ENCODE peak calls at places on chromosomes 11 and 22, in ten cellular contexts. B is Calu3; A is Caki2; N is A549; J is AG10803; F is NCI-H1092; U is endothelial cell; P is Karpas-422; Y is stimulated activated naive CD8-positive, alpha-beta T cell treated with anti-CD3 and anti-CD28 coated beads, Interleukin-15, amount 100 ng/mL, for 72 hours; T is prostate gland. L is an unnamed sample.

GRCh38 chr22:17921871-17922821 is 102.2 kb downstream of the MICAL3 start:
- DNase-seq in B (no peak), A (peak), N (no peak), J (no peak), F (no peak), U (no peak), P (peak), Y (no peak), T (peak), L (peak)

GRCh38 chr11:64084962-64085710 is 49.4 kb downstream of the FLRT1 start:
- DNase-seq in B (peak), A (peak), N (peak), J (no peak), F (no peak), U (no peak), P (no peak), Y (no peak), T (peak), L (no peak)

GRCh38 chr11:99068832-99069231 is 48.1 kb downstream of the CNTN5 start:
- DNase-seq in B (no peak), A (no peak), N (no peak), J (no peak), F (no peak), U (no peak), P (no peak), Y (no peak), T (no peak), L (no peak)

GRCh38 chr22:28172948-28173360 is 253.9 kb upstream of the PITPNB start:
- DNase-seq in B (no peak), A (peak), N (no peak), J (no peak), F (no peak), U (no peak), P (no peak), Y (no peak), T (no peak), L (no peak)

GRCh38 chr11:57491371-57492061 is 24.0 kb downstream of the SLC43A1 start:
- DNase-seq in B (peak), A (no peak), N (peak), J (no peak), F (peak), U (peak), P (peak), Y (peak), T (no peak), L (peak)

GRCh38 chr11:17606206-17607082 is 59.4 kb downstream of the OTOG start:
- DNase-seq in B (no peak), A (no peak), N (no peak), J (no peak), F (no peak), U (no peak), P (no peak), Y (no peak), T (no peak), L (no peak)

GRCh38 chr11:44776840-44777536 is 50.2 kb downstream of the TSPAN18 start:
- DNase-seq in B (no peak), A (no peak), N (no peak), J (no peak), F (no peak), U (no peak), P (no peak), Y (no peak), T (no peak), L (no peak)

GRCh38 chr22:39612811-39613548 is 42.4 kb downstream of the CACNA1I start:
- DNase-seq in B (no peak), A (no peak), N (no peak), J (no peak), F (no peak), U (no peak), P (no peak), Y (no peak), T (no peak), L (no peak)

GRCh38 chr11:57135020-57135751 is 46.6 kb upstream of the LRRC55 start:
- DNase-seq in B (no peak), A (no peak), N (no peak), J (no peak), F (no peak), U (no peak), P (no peak), Y (no peak), T (no peak), L (no peak)

GRCh38 chr22:39446239-39446721 is 10.5 kb upstream of the MGAT3 start:
- DNase-seq in B (no peak), A (no peak), N (no peak), J (no peak), F (no peak), U (no peak), P (peak), Y (no peak), T (no peak), L (no peak)

GRCh38 chr11:104191124-104191523 is 27.2 kb upstream of the PDGFD start:
- DNase-seq in B (no peak), A (no peak), N (no peak), J (peak), F (no peak), U (no peak), P (no peak), Y (no peak), T (no peak), L (no peak)

GRCh38 chr22:30763815-30764686 is 69.4 kb downstream of the OSBP2 start:
- DNase-seq in B (peak), A (peak), N (peak), J (peak), F (peak), U (peak), P (peak), Y (peak), T (peak), L (peak)

GRCh38 chr11:65648997-65649491 is 11.1 kb downstream of the SIPA1 start:
- DNase-seq in B (no peak), A (no peak), N (no peak), J (no peak), F (no peak), U (no peak), P (peak), Y (no peak), T (no peak), L (no peak)

GRCh38 chr11:77800445-77800844 is 20.1 kb downstream of the RSF1 start:
- DNase-seq in B (no peak), A (no peak), N (no peak), J (no peak), F (no peak), U (no peak), P (no peak), Y (no peak), T (no peak), L (no peak)

GRCh38 chr11:32032478-32032877 is 58.4 kb upstream of the RCN1 start:
- DNase-seq in B (no peak), A (no peak), N (no peak), J (peak), F (no peak), U (no peak), P (no peak), Y (no peak), T (no peak), L (no peak)

GRCh38 chr11:31795706-31796522 is 15.2 kb downstream of the PAX6 start:
- DNase-seq in B (no peak), A (no peak), N (no peak), J (no peak), F (no peak), U (no peak), P (no peak), Y (no peak), T (no peak), L (no peak)

GRCh38 chr22:42959472-42960145 is 55.3 kb downstream of the PACSIN2 start:
- DNase-seq in B (peak), A (peak), N (peak), J (peak), F (no peak), U (peak), P (no peak), Y (no peak), T (peak), L (peak)

GRCh38 chr11:120707098-120707497 is 195.6 kb downstream of the GRIK4 start:
- DNase-seq in B (no peak), A (no peak), N (no peak), J (peak), F (no peak), U (no peak), P (no peak), Y (no peak), T (no peak), L (no peak)

GRCh38 chr11:35994421-35994820 is 50.6 kb downstream of the LDLRAD3 start:
- DNase-seq in B (no peak), A (no peak), N (no peak), J (no peak), F (no peak), U (no peak), P (no peak), Y (peak), T (no peak), L (no peak)

GRCh38 chr11:77407613-77408012 is 66.3 kb downstream of the PAK1 start:
- DNase-seq in B (peak), A (peak), N (peak), J (peak), F (peak), U (no peak), P (no peak), Y (no peak), T (peak), L (peak)

GRCh38 chr22:27133951-27134664 is 476.7 kb downstream of the MIAT start:
- DNase-seq in B (peak), A (peak), N (peak), J (peak), F (no peak), U (no peak), P (peak), Y (no peak), T (no peak), L (no peak)

GRCh38 chr11:66845143-66845875 is 2.1 kb downstream of the RCE1 start:
- DNase-seq in B (no peak), A (no peak), N (no peak), J (no peak), F (no peak), U (no peak), P (no peak), Y (no peak), T (no peak), L (no peak)

GRCh38 chr11:68649851-68650555 is 34.3 kb upstream of the GAL start:
- DNase-seq in B (no peak), A (no peak), N (no peak), J (no peak), F (no peak), U (no peak), P (no peak), Y (no peak), T (no peak), L (no peak)

GRCh38 chr11:97471480-97471879 is 1081.7 kb downstream of the JRKL start:
- DNase-seq in B (no peak), A (no peak), N (no peak), J (no peak), F (no peak), U (no peak), P (no peak), Y (no peak), T (no peak), L (no peak)

L was measured in cardiac muscle cell.